ENCODE peak calls at places on chromosomes 6 and 20, in nine cellular contexts. W is left ventricle myocardium inferior; R is hepatocyte; P is CD8-positive, alpha-beta memory T cell; E is tibial artery; G is cardiac muscle cell; T is heart left ventricle; V is psoas muscle; U is lower lobe of right lung. B is an unnamed sample. For H3K4me1, the result is how much of the 10 kb centered on the place peaks cover.

GRCh38 chr20:53939554-53940355 is 130.6 kb downstream of the BCAS1 start:
- DNase-seq in W (peak), R (peak), P (peak), E (peak), G (peak), T (peak), V (peak), U (peak), B (peak)

GRCh38 chr6:166779381-166779780 is 152.3 kb upstream of the RPS6KA2 start:
- DNase-seq in W (no peak), R (no peak), P (no peak), E (no peak), G (no peak), T (no peak), V (no peak), U (no peak), B (no peak)

GRCh38 chr6:12538881-12539357 is 177.6 kb upstream of the PHACTR1 start:
- DNase-seq in W (peak), R (peak), P (no peak), E (peak), G (peak), T (peak), V (peak), U (peak), B (peak)

GRCh38 chr6:57127763-57128162 is 37.8 kb downstream of the ZNF451 start:
- DNase-seq in W (no peak), R (no peak), P (no peak), E (no peak), G (no peak), T (no peak), V (no peak), U (no peak), B (no peak)

GRCh38 chr6:105453968-105454367 is 51.1 kb upstream of the PREP start:
- DNase-seq in W (no peak), R (no peak), P (no peak), E (no peak), G (no peak), T (no peak), V (no peak), U (no peak), B (no peak)

GRCh38 chr6:75775219-75775618 is 26.2 kb downstream of the MYO6 start:
- DNase-seq in W (no peak), R (peak), P (no peak), E (no peak), G (peak), T (no peak), V (no peak), U (no peak), B (no peak)

GRCh38 chr20:24761220-24762065 is 187.6 kb upstream of the CST7 start:
- DNase-seq in W (no peak), R (no peak), P (no peak), E (peak), G (no peak), T (no peak), V (no peak), U (no peak), B (no peak)

GRCh38 chr6:117615981-117616961 is 14.0 kb upstream of the GOPC start:
- DNase-seq in W (no peak), R (no peak), P (peak), E (no peak), G (peak), T (no peak), V (no peak), U (no peak), B (no peak)

GRCh38 chr6:169317441-169318202 is 64.0 kb upstream of the THBS2 start:
- DNase-seq in W (no peak), R (no peak), P (no peak), E (no peak), G (no peak), T (no peak), V (no peak), U (no peak), B (no peak)

GRCh38 chr6:108727966-108728730 is 120.1 kb upstream of the ARMC2 start:
- DNase-seq in W (no peak), R (no peak), P (no peak), E (no peak), G (no peak), T (no peak), V (no peak), U (no peak), B (no peak)

GRCh38 chr6:20319520-20320357 is 81.9 kb upstream of the E2F3 start:
- DNase-seq in W (no peak), R (no peak), P (peak), E (no peak), G (no peak), T (peak), V (peak), U (peak), B (no peak)

GRCh38 chr6:159935633-159936032 is 33.2 kb upstream of the IGF2R start:
- DNase-seq in W (no peak), R (no peak), P (no peak), E (no peak), G (peak), T (no peak), V (no peak), U (no peak), B (no peak)

GRCh38 chr6:52877168-52877567 is 32.3 kb downstream of the GSTA3 start:
- DNase-seq in W (no peak), R (peak), P (no peak), E (no peak), G (peak), T (no peak), V (no peak), U (no peak), B (no peak)

GRCh38 chr6:169073311-169073710 is 180.3 kb downstream of the THBS2 start:
- DNase-seq in W (no peak), R (no peak), P (no peak), E (no peak), G (peak), T (no peak), V (no peak), U (no peak), B (no peak)

GRCh38 chr20:62892348-62893304 is 31.0 kb upstream of the TCFL5 start:
- DNase-seq in W (peak), R (no peak), P (no peak), E (no peak), G (no peak), T (no peak), V (no peak), U (peak), B (no peak)

GRCh38 chr20:44271915-44272663 is 25.0 kb downstream of the GDAP1L1 start:
- DNase-seq in W (no peak), R (no peak), P (no peak), E (no peak), G (no peak), T (no peak), V (no peak), U (no peak), B (no peak)

GRCh38 chr6:115078555-115078954 is 735.7 kb upstream of the HS3ST5 start:
- DNase-seq in W (no peak), R (no peak), P (no peak), E (no peak), G (no peak), T (no peak), V (no peak), U (no peak), B (no peak)

GRCh38 chr6:132648356-132648755 is 10.6 kb downstream of the TAAR1 start:
- DNase-seq in W (no peak), R (no peak), P (peak), E (no peak), G (peak), T (no peak), V (no peak), U (no peak), B (no peak)

GRCh38 chr6:170036916-170037315 is 254.0 kb downstream of the DLL1 start:
- DNase-seq in W (no peak), R (no peak), P (no peak), E (peak), G (no peak), T (no peak), V (no peak), U (no peak), B (peak)

GRCh38 chr20:9884666-9885065 is 45.8 kb upstream of the PAK5 start:
- DNase-seq in W (no peak), R (no peak), P (no peak), E (no peak), G (no peak), T (no peak), V (no peak), U (no peak), B (no peak)

GRCh38 chr6:4610256-4610655 is 165.9 kb upstream of the CDYL start:
- DNase-seq in W (peak), R (no peak), P (no peak), E (peak), G (peak), T (peak), V (peak), U (no peak), B (peak)

GRCh38 chr6:109947001-109947400 is 31.1 kb upstream of the GPR6 start:
- DNase-seq in W (no peak), R (peak), P (no peak), E (no peak), G (no peak), T (no peak), V (no peak), U (no peak), B (no peak)

GRCh38 chr6:158589371-158589770 is 29.5 kb downstream of the TMEM181 start:
- DNase-seq in W (no peak), R (no peak), P (no peak), E (no peak), G (no peak), T (no peak), V (no peak), U (no peak), B (no peak)

DNA sequence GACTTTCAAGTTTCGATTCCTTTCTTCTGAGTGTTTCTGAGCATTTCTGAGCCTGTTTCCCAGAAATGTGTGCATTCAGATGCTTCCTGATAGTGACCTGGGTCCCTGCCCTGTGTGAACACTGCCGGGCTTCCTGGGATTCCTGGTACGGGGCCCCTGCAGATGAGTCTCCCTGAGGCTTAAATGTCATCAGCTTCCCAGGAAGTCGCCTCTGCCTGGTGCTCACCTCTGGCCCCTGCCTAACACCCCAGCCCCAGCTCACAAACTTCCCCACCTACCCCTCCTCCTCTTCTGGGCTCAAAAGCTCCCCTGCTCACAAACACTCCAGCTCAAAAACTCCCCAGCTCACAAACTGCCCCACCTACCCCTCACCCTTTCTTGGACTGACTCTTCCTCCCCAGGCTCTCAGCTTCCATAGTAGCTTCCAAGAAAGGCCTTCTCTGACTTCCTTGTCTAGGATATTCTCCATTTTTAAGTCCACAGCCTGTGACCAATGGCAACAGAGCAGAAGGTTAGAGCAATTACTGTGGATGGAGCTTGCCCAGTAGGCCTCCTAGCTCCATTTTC is 42.0 kb downstream of the TGM2 start:
- DNase-seq in W (no peak), R (peak), P (no peak), E (no peak), G (peak), T (no peak), V (no peak), U (peak), B (peak)
- H3K4me1 ChIP-seq in W (under half), R (under half), P (under half), E (under half), G (under half), T (under half), V (under half), U (under half), B (under half)

DNA sequence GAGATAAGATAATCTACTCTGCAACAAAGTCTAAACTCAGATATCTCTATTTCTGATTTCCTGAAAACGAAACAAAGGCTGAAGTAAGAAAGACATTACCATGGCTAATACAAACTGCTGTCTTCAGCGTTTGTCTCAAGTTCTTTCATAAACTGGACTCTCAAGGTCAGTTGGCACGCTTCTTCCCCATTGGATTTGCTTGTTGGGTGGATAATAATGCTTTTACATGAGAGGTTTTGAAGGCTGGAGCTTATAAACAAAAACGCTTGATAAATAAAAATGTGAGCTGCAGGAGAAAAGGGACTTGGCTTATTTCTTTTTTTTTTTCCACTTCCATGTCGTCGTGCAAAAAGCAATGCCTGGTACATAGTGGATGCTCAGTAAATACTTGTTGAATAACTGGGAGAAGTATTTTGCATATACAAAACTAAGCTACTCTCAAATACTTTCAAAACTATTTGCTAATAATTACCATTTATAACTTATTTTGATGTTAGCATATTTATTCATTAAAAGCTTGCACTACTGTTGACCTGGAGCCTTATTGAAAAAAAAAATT is 65.7 kb upstream of the EEF1A1 start:
- DNase-seq in W (no peak), R (no peak), P (no peak), E (no peak), G (peak), T (no peak), V (no peak), U (no peak), B (no peak)
- H3K4me3 ChIP-seq in W (peak), R (no peak), P (peak), E (peak), G (no peak), T (no peak), V (peak), U (peak), B (peak)

GRCh38 chr20:50284811-50285375 is 94.3 kb downstream of the CEBPB start:
- DNase-seq in W (no peak), R (no peak), P (no peak), E (peak), G (no peak), T (peak), V (peak), U (no peak), B (no peak)
- H3K27ac ChIP-seq in W (peak), R (peak), P (no peak), E (peak), G (no peak), T (peak), V (peak), U (peak), B (peak)

GRCh38 chr6:103995571-103995970 is 864.1 kb downstream of the HACE1 start:
- DNase-seq in W (no peak), R (no peak), P (no peak), E (no peak), G (no peak), T (no peak), V (no peak), U (no peak), B (no peak)
- H3K4me1 ChIP-seq in W (under half), R (under half), P (under half), E (under half), G (under half), T (under half), V (under half), U (under half), B (under half)

GRCh38 chr6:27176096-27176495 is 71.4 kb upstream of the PRSS16 start:
- DNase-seq in W (no peak), R (peak), P (peak), E (no peak), G (peak), T (no peak), V (no peak), U (no peak), B (no peak)
- H3K4me3 ChIP-seq in W (peak), R (peak), P (no peak), E (no peak), G (no peak), T (no peak), V (peak), U (no peak), B (no peak)

DNA sequence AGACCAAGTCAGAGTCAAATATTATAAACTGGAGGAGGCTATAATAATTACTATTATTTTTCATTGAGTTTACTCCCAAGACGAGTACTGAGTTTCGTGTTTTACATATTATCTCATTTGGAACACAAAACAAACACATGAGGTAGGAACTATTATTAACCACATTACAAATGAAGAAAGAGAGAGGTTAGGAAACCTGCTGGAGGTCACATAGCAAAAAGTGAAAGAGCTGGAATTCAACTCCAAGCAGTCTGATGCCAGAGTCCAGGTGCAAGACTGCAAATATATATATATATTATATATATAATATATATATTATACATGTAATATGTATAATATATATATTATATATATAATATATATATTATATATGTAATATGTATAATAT is 7.3 kb downstream of the RNF24 start:
- DNase-seq in W (no peak), R (no peak), P (no peak), E (no peak), G (no peak), T (no peak), V (no peak), U (no peak), B (no peak)
- H3K27ac ChIP-seq in W (peak), R (no peak), P (no peak), E (peak), G (no peak), T (no peak), V (peak), U (no peak), B (peak)

GRCh38 chr6:134230940-134231339 is 87.0 kb downstream of the SGK1 start:
- DNase-seq in W (no peak), R (no peak), P (no peak), E (no peak), G (no peak), T (no peak), V (no peak), U (no peak), B (no peak)

GRCh38 chr6:134233180-134233579 is 84.7 kb downstream of the SGK1 start:
- DNase-seq in W (no peak), R (no peak), P (no peak), E (no peak), G (no peak), T (no peak), V (no peak), U (no peak), B (no peak)

GRCh38 chr6:134230087-134230717 is 87.7 kb downstream of the SGK1 start:
- DNase-seq in W (peak), R (no peak), P (no peak), E (no peak), G (no peak), T (peak), V (no peak), U (peak), B (no peak)

GRCh38 chr6:134223761-134224445 is 94.0 kb downstream of the SGK1 start:
- DNase-seq in W (no peak), R (no peak), P (no peak), E (no peak), G (peak), T (no peak), V (no peak), U (no peak), B (no peak)

DNA sequence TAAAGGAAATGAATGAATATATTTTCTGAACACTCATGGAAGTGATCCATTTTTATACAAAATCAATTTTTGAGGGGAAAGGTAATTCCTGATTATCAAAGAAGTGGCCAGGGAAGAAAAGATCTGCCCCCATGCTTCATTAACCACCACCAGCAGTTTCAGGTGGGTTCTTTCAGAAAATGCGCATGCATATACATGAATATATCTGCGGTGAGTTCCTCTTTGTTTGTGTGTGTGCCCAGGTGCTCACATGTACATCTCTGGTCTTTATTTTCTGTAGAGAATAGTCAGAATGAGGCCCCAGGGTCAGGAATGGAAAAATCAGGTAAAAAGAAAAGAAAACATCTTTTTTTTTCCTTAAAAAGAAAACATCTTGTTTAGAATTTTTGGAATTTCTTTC is 88.4 kb downstream of the SGK1 start:
- DNase-seq in W (no peak), R (no peak), P (no peak), E (no peak), G (no peak), T (no peak), V (no peak), U (no peak), B (no peak)
- H3K4me1 ChIP-seq in W (under half), R (under half), P (under half), E (under half), G (under half), T (under half), V (under half), U (under half), B (under half)

DNA sequence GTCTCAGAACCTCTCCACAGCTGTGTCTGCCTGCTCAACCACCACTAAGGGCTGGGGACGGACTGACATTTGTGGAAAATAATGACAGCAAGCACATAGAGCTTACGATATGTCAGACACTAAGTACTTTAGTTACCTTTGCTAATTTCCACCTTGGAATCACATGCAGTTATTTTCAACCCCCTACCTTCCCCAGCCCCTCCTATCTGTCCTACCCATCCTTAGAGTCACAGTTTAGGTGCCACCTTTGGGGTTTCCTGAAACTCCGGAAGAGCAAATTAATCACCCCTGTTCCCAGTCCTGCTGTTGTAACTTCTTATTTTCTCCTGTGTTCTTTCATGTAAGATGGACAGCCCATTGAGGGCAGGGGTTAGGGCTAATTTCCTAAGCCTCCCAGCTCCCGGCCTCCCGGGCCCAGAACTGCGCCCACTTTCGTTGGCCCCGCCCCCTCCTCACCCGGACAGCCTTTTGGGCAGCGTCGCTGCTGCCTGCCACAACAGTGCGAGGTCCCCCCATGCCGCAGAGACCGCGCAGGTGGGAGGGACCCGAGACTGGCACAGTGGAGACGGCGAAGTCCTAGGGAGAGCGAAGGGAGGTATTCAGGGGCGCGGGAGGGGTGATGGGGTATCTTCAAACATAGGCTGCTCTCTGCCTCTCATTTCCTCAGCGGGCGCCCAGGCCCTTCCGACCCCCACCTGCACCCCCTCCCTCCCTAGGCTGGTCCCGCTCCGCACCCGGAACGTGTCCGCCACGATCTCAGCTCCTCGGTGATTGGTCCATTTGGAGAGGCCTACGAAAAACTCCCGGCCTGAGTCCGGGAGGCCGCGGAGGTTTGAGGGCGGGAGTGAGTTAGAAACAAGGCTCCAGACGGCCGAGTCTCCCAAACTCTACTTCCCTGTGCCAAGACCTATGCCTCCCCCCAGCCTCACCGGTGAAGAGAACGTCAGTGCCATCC is 1.1 kb downstream of the DDAH2 start:
- DNase-seq in W (no peak), R (no peak), P (no peak), E (peak), G (no peak), T (no peak), V (no peak), U (no peak), B (no peak)
- H3K4me3 ChIP-seq in W (peak), R (peak), P (no peak), E (peak), G (no peak), T (peak), V (peak), U (peak), B (peak)